ENCODE peak calls at places on chromosome 13, in six cellular contexts. T is T-helper 1 cell, D is iPS-NIHi11, N is PC-9, Z is SK-MEL-5, Q is fibroblast of pulmonary artery. Y is an unnamed sample.

GRCh38 chr13:97648171-97648880 is 214.4 kb downstream of the RAP2A start:
- DNase-seq in T (no peak), D (no peak), N (no peak), Z (peak), Q (peak), Y (no peak)

GRCh38 chr13:59422646-59423045 is 741.1 kb downstream of the DIAPH3 start:
- DNase-seq in T (no peak), D (no peak), N (no peak), Z (no peak), Q (no peak), Y (peak)

GRCh38 chr13:40438022-40438692 is 228.3 kb downstream of the FOXO1 start:
- DNase-seq in T (no peak), D (no peak), N (no peak), Z (no peak), Q (no peak), Y (no peak)

GRCh38 chr13:44575741-44576395 is at the start of gene TSC22D1:
- DNase-seq in T (peak), D (peak), N (no peak), Z (peak), Q (peak), Y (peak)

GRCh38 chr13:84896128-84896527 is 903.1 kb downstream of the SLITRK6 start:
- DNase-seq in T (no peak), D (peak), N (peak), Z (peak), Q (peak), Y (no peak)

GRCh38 chr13:43792456-43792855 is 5.7 kb upstream of the ENOX1 start:
- DNase-seq in T (no peak), D (no peak), N (no peak), Z (no peak), Q (peak), Y (no peak)

GRCh38 chr13:92838786-92839185 is 387.8 kb upstream of the GPC6 start:
- DNase-seq in T (no peak), D (no peak), N (no peak), Z (no peak), Q (peak), Y (no peak)

GRCh38 chr13:38685974-38686571 is 804 bp upstream of the FREM2 start:
- DNase-seq in T (no peak), D (peak), N (peak), Z (peak), Q (peak), Y (peak)